ENCODE peak calls at places on chromosomes 1 and 21, in ten cellular contexts. M is astrocyte of the spinal cord; Y is activated gamma-delta T cell; B is HFF-Myc; X is CD8-positive, alpha-beta memory T cell; W is HAP-1; N is EH; R is HS-5; O is cardiac fibroblast; J is NCI-H2029. V is an unnamed sample.

GRCh38 chr1:1554550-1554925 is 14.1 kb upstream of the TMEM240 start:
- DNase-seq in M (no peak), Y (no peak), B (no peak), X (no peak), W (no peak), N (no peak), R (no peak), O (no peak), J (no peak), V (no peak)

GRCh38 chr1:214325401-214325800 is 44.4 kb downstream of the SMYD2 start:
- DNase-seq in M (no peak), Y (no peak), B (no peak), X (no peak), W (no peak), N (no peak), R (no peak), O (no peak), J (no peak), V (no peak)

GRCh38 chr1:17586172-17586963 is 46.9 kb downstream of the ARHGEF10L start:
- DNase-seq in M (peak; percentile 74), Y (no peak), B (peak; percentile 66), X (no peak), W (no peak), N (peak; percentile 91), R (peak; percentile 75), O (peak; percentile 86), J (no peak), V (peak; percentile 84)

GRCh38 chr1:113871597-113872113 is at the start of gene PTPN22:
- DNase-seq in M (peak; percentile 83), Y (no peak), B (peak; percentile 38), X (peak; percentile 94), W (no peak), N (peak; percentile 85), R (peak; percentile 54), O (peak; percentile 64), J (no peak), V (peak; percentile 96)

GRCh38 chr1:218164111-218164929 is 120.8 kb upstream of the RRP15 start:
- DNase-seq in M (peak; percentile 27), Y (no peak), B (no peak), X (no peak), W (peak; percentile 85), N (peak; percentile 30), R (peak; percentile 63), O (peak; percentile 19), J (no peak), V (peak; percentile 32)

GRCh38 chr1:112538883-112539282 is 30.1 kb downstream of the WNT2B start:
- DNase-seq in M (no peak), Y (no peak), B (no peak), X (no peak), W (no peak), N (no peak), R (no peak), O (no peak), J (no peak), V (no peak)

GRCh38 chr1:38925381-38925780 is 16.2 kb downstream of the RHBDL2 start:
- DNase-seq in M (no peak), Y (no peak), B (no peak), X (no peak), W (no peak), N (no peak), R (no peak), O (no peak), J (no peak), V (no peak)

GRCh38 chr1:63634471-63634870 is 41.3 kb downstream of the PGM1 start:
- DNase-seq in M (no peak), Y (no peak), B (no peak), X (no peak), W (no peak), N (no peak), R (no peak), O (peak; percentile 18), J (no peak), V (no peak)

GRCh38 chr21:29431680-29432079 is 133.0 kb downstream of the BACH1 start:
- DNase-seq in M (no peak), Y (no peak), B (no peak), X (no peak), W (no peak), N (no peak), R (no peak), O (no peak), J (no peak), V (no peak)

GRCh38 chr1:26529655-26530539 is at the start of gene RPS6KA1:
- DNase-seq in M (peak; percentile 9), Y (peak; percentile 57), B (no peak), X (peak; percentile 76), W (peak; percentile 80), N (peak; percentile 56), R (no peak), O (peak; percentile 41), J (peak; percentile 21), V (peak; percentile 64)

GRCh38 chr1:217770895-217771294 is 139.8 kb downstream of the SPATA17 start:
- DNase-seq in M (no peak), Y (no peak), B (no peak), X (no peak), W (no peak), N (no peak), R (no peak), O (no peak), J (no peak), V (no peak)

GRCh38 chr21:35905973-35906357 is 154.4 kb downstream of the SETD4 start:
- DNase-seq in M (no peak), Y (no peak), B (no peak), X (no peak), W (no peak), N (no peak), R (no peak), O (no peak), J (no peak), V (no peak)

GRCh38 chr1:85137660-85138059 is 63.2 kb downstream of the SYDE2 start:
- DNase-seq in M (no peak), Y (no peak), B (no peak), X (no peak), W (no peak), N (no peak), R (no peak), O (no peak), J (peak; percentile 95), V (no peak)

GRCh38 chr1:55010887-55011217 is 12.1 kb downstream of the BSND start:
- DNase-seq in M (no peak), Y (no peak), B (no peak), X (no peak), W (no peak), N (no peak), R (no peak), O (no peak), J (no peak), V (no peak)

GRCh38 chr1:27643626-27644368 is 8.8 kb upstream of the FGR start:
- DNase-seq in M (peak; percentile 54), Y (no peak), B (no peak), X (peak; percentile 82), W (peak; percentile 77), N (peak; percentile 64), R (no peak), O (peak; percentile 74), J (no peak), V (peak; percentile 65)